ENCODE peak calls at places on chromosome 19, in six cellular contexts. U, I, T, R, K and B are unnamed samples. For H3K9me3, the result is how much of the 10 kb centered on the place peaks cover.

GRCh38 chr19:633786-634639 is 676 bp upstream of the POLRMT start:
- DNase-seq in T (no peak), K (no peak), R (no peak), U (no peak), I (peak), B (no peak)

GRCh38 chr19:55461974-55462628 is 659 bp upstream of the ISOC2 start:
- DNase-seq in I (no peak), U (no peak), R (no peak), T (no peak), K (no peak), B (no peak)

GRCh38 chr19:44401108-44401786 is at the start of gene ZNF285:
- DNase-seq in T (peak), K (peak), U (peak), R (peak), I (no peak), B (peak)

GRCh38 chr19:43470288-43470687 is 4.9 kb upstream of the LYPD3 start:
- DNase-seq in K (no peak), T (no peak), U (no peak), R (no peak), I (no peak), B (peak)

GRCh38 chr19:42284066-42284501 is 15.0 kb downstream of the CIC start:
- DNase-seq in U (peak), R (no peak), K (peak), T (peak), I (peak), B (peak)

GRCh38 chr19:17943284-17944221 is 10.7 kb downstream of the CCDC124 start:
- DNase-seq in R (no peak), I (no peak), T (peak), U (peak), K (no peak), B (no peak)

GRCh38 chr19:38596057-38596981 is 21.4 kb downstream of the MAP4K1 start:
- DNase-seq in T (no peak), U (peak), I (no peak), R (no peak), K (peak), B (no peak)

GRCh38 chr19:19170053-19170945 is at the start of gene MEF2B:
- DNase-seq in T (peak), U (peak), R (no peak), I (peak), K (peak), B (peak)

GRCh38 chr19:28990522-28990921 is 222.4 kb downstream of the UQCRFS1 start:
- DNase-seq in I (no peak), K (no peak), U (no peak), R (no peak), T (no peak), B (no peak)

GRCh38 chr19:15432018-15432494 is 13.3 kb upstream of the AKAP8L start:
- DNase-seq in U (no peak), T (no peak), K (no peak), R (no peak), I (peak), B (no peak)

GRCh38 chr19:50798116-50798942 is 8.1 kb downstream of the ACP4 start:
- DNase-seq in I (no peak), K (no peak), T (no peak), U (no peak), R (no peak), B (no peak)

GRCh38 chr19:49450405-49450804 is 1.2 kb downstream of the PIH1D1 start:
- DNase-seq in R (no peak), T (no peak), U (no peak), K (no peak), I (no peak), B (no peak)

GRCh38 chr19:52700673-52701072 is 34.2 kb downstream of the ZNF611 start:
- DNase-seq in I (no peak), R (no peak), T (no peak), U (no peak), K (no peak), B (no peak)
- H3K9me3 ChIP-seq in I (under half), R (under half), T (under half), U (under half), K (under half), B (under half)

GRCh38 chr19:57406516-57407123 is 4.3 kb upstream of the ZNF17 start:
- DNase-seq in K (peak), U (no peak), R (no peak), I (peak), T (peak), B (peak)

DNA sequence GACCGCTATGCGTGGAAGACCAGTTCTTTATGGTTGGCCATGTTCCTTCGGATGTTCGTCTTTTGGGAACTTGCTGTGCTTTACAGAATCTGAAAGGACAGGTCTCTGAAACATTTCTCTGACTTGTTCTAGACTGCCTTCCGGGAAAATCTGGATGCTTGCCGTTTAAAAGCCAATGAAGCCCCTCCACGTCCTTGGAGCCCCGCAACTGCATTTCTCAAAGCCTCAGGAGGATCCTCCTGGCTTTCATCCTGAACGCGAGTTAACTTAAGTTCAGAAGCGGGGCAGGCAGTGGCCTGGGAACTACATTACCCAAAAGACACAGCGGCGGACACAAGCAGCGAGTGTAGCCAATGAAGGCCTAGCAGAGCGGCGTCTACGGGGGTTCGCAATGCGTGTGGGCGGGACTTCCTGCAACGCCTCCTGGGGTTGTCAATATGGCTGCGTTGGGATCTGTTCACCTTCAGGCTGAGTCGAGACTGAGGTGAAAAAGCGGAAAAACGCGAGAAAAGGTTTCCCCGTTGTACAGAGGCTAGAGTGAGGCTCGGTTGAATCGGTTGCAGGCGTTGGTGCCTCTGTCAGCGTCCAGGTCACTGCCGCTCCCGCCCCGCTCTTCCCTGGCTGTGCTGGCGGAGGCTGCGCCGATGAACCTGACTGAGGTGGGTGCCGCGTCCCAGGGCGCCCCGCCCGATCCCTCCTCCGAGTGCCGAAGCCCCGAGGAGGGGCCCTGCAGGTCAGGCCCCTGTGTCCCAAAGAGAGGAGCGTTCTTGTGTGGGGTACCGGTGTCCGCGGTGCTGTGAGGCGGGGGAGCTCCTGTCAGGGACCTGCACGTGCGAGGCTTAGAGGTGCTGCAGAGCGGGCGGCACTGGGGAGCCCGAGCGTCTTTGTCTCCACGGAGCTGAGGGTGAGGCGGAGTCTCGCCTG is at the start of gene ZNF17:
- DNase-seq in R (peak), I (peak), U (peak), T (peak), K (peak), B (peak)
- H3K9me3 ChIP-seq in R (under half), I (under half), U (under half), T (under half), K (under half), B (under half)

GRCh38 chr19:56966697-56967299 is 126.3 kb upstream of the PEG3 start:
- DNase-seq in U (peak), R (no peak), K (no peak), T (no peak), I (no peak), B (no peak)
- H3K9me3 ChIP-seq in U (under half), R (under half), K (under half), T (under half), I (under half), B (under half)

DNA sequence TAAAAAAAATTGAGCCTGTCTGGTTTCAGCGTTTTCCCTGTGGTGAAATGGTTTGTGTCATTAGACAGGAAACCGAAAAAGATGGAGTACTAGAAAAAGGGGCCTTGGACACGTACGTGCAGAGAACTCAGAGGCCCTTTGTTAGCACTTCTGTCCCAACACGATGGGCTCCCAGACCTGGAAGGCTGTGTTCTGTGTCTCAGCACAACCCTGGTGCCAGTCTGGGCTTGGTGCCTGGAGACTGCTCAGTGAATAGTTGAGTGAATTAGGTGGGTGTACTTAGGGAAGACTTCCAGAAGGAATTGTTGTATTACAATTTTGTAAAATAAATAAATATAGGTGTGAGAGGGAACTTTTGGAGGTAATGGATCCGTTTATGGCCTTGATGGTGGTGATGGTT is 8.7 kb downstream of the ZNF71 start:
- DNase-seq in I (no peak), U (no peak), K (no peak), R (no peak), T (no peak), B (no peak)
- H3K9me3 ChIP-seq in I (under half), U (under half), K (under half), R (under half), T (half or more), B (under half)

GRCh38 chr19:2317300-2317699 is 9.3 kb upstream of the LINGO3 start:
- DNase-seq in U (no peak), R (no peak), K (no peak), I (no peak), T (no peak), B (no peak)
- H3K9me3 ChIP-seq in U (under half), R (under half), K (under half), I (under half), T (under half), B (under half)

DNA sequence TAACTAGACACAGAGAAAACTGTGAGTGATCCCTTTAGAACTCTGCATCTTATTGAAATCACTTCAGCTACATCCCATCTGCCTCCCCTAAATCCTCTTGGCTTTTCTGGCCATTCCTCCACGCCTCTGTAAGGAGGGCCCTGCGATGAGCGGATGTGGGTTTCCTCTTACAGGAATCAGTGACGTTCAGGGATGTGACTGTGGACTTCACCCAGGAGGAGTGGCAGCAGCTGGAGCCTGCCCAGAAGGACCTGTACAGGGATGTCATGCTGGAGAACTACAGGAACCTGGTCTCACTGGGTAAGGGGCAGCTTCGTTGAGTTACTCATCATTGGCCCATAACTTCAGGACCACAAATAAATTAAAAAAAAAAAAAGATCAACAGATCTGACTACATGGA is 18.5 kb downstream of the ZNF71 start:
- DNase-seq in U (no peak), T (no peak), R (no peak), K (no peak), I (no peak), B (no peak)
- H3K9me3 ChIP-seq in U (under half), T (half or more), R (under half), K (under half), I (under half), B (under half)

GRCh38 chr19:21585491-21585890 is 80.1 kb downstream of the ZNF429 start:
- DNase-seq in R (no peak), U (no peak), T (no peak), I (no peak), K (no peak), B (no peak)
- H3K9me3 ChIP-seq in R (under half), U (under half), T (under half), I (under half), K (under half), B (under half)

DNA sequence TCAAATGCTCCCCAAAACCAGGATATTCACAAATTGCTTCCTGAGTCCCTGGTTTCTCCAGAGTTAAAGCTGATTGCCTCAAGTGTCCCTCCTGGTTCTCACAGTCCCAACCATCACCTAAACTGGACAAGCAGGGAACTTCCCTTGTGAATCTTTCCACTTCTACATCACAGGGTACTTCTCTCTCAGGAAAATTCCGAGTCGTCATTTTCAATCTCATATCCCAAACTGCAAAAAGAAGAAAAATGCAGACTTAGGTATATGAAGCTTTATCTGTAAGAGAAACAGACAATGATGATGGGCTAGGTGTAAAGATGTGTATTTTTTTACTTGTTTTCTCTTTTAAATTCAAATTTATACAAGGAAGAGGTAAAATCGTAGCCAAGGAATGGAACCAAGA is 21.3 kb downstream of the ZNF329 start:
- DNase-seq in U (no peak), T (no peak), R (no peak), K (no peak), I (no peak), B (no peak)
- H3K9me3 ChIP-seq in U (half or more), T (half or more), R (under half), K (half or more), I (under half), B (half or more)

DNA sequence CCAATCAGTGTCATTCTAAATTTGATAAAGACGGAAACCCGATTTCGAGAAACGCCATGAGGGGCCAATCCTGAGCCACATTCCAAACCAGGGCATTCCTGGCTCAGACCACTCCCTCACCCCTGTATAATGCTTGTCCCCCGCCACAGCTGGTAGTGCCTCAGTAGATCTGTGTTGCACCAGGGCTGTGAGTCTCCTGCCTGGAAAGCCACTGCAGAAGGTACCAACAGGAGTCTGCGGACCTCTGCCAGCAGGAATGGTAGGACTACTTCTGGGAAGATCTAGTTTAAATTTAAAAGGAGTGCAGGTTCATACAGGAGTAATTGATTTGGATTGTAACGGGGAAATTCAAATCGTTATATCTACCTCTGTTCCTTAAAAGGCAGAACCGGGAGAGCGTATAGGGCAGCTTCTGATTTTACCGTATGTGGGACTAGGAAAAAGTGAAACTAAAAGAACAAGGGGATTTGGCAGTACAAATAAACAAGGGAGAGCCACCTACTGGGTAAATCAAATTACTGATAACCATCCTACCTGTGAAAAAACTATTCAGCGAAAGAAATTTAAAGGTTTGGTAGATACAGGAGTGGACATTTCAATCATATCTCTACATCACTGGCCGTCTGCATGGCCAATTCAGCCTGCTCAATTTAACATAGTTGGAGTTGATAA is 20.8 kb upstream of the ZNF266 start:
- DNase-seq in R (no peak), T (no peak), U (no peak), K (no peak), I (no peak), B (no peak)
- H3K9me3 ChIP-seq in R (under half), T (half or more), U (under half), K (under half), I (under half), B (under half)

GRCh38 chr19:51978882-51979281 is 7.8 kb downstream of the ZNF350 start:
- DNase-seq in I (no peak), K (no peak), R (no peak), U (no peak), T (no peak), B (no peak)

GRCh38 chr19:51980116-51980736 is 6.4 kb downstream of the ZNF350 start:
- DNase-seq in K (no peak), I (no peak), R (no peak), U (no peak), T (no peak), B (no peak)

GRCh38 chr19:51986309-51987291 is at the start of gene ZNF350:
- DNase-seq in I (peak), R (peak), U (peak), K (peak), T (peak), B (peak)

DNA sequence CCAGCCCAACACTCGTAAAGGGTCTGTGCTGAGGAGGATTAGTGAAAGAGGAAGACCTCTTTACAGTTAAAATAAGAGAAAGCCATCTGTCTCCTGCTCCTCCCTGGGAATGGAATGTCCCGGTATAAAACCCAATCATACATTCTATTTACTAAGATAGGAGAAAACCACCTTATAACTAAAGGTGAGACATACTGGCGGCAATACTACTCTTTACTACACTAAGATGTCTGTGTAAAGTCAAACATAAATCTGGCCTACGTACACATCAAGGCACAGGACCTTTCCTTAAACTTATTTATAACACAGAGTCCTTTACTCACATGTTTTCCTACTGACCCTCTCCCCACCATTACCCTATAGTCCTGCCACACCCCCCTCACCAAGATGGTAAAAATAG is 3.3 kb downstream of the ZNF350 start:
- DNase-seq in R (no peak), I (no peak), K (no peak), T (no peak), U (no peak), B (no peak)
- H3K9me3 ChIP-seq in R (under half), I (under half), K (under half), T (half or more), U (under half), B (under half)